ENCODE peak calls at places on chromosomes 12 and 14, in seven cellular contexts. M is EL, T is ELR, X is activated T-cell treated with anti-CD3 and anti-CD28 coated beads for 48 hours, Z is NCI-H2081, G is endothelial cell, U is mesothelial cell of epicardium. L is an unnamed sample.

GRCh38 chr14:69280746-69281291 is 20.9 kb downstream of the GALNT16 start:
- DNase-seq in Z (no peak), M (no peak), X (no peak), G (no peak), T (no peak), U (no peak), L (no peak)

GRCh38 chr12:72286526-72286925 is 14.4 kb downstream of the TRHDE start:
- DNase-seq in G (no peak), U (no peak), T (no peak), Z (no peak), M (peak; percentile 29), X (no peak), L (peak; percentile 55)

GRCh38 chr12:102249073-102249854 is 51.6 kb upstream of the PMCH start:
- DNase-seq in X (no peak), M (no peak), Z (no peak), U (no peak), G (no peak), T (peak; percentile 18), L (no peak)

GRCh38 chr12:118680361-118680963 is 300.9 kb upstream of the SRRM4 start:
- DNase-seq in T (no peak), X (no peak), G (peak; percentile 4), M (peak; percentile 3), U (no peak), Z (no peak), L (no peak)

GRCh38 chr12:6052940-6053329 is 71.5 kb downstream of the VWF start:
- DNase-seq in G (no peak), U (no peak), X (no peak), M (peak; percentile 79), Z (no peak), T (peak; percentile 82), L (peak; percentile 71)

GRCh38 chr12:128069359-128069997 is 197.5 kb upstream of the TMEM132C start:
- DNase-seq in T (peak; percentile 66), U (peak; percentile 56), M (peak; percentile 67), G (peak; percentile 4), X (peak; percentile 8), Z (peak; percentile 56), L (peak; percentile 64)

GRCh38 chr12:125029756-125030358 is 35.4 kb upstream of the AACS start:
- DNase-seq in U (no peak), T (peak; percentile 28), Z (peak; percentile 12), X (no peak), M (peak; percentile 17), G (no peak), L (peak; percentile 26)

GRCh38 chr12:96078281-96078761 is 42.9 kb upstream of the LTA4H start:
- DNase-seq in T (no peak), X (no peak), Z (no peak), U (no peak), G (no peak), M (no peak), L (no peak)

GRCh38 chr14:21326972-21327371 is 47.1 kb downstream of the RPGRIP1 start:
- DNase-seq in T (no peak), X (no peak), Z (no peak), M (no peak), G (no peak), U (no peak), L (no peak)

GRCh38 chr12:111193067-111193466 is 175.8 kb downstream of the PHETA1 start:
- DNase-seq in U (no peak), T (no peak), G (no peak), Z (no peak), X (no peak), M (no peak), L (no peak)

GRCh38 chr14:24605435-24606190 is 3.9 kb downstream of the GZMH start:
- DNase-seq in Z (peak; percentile 13), X (peak; percentile 65), M (peak; percentile 33), T (peak; percentile 28), U (no peak), G (peak; percentile 53), L (peak; percentile 14)

GRCh38 chr14:75258079-75258802 is 20.4 kb upstream of the FOS start:
- DNase-seq in Z (no peak), T (no peak), X (no peak), G (no peak), M (no peak), U (no peak), L (peak; percentile 38)

GRCh38 chr14:100651999-100652508 is 64.8 kb upstream of the BEGAIN start:
- DNase-seq in T (no peak), G (no peak), Z (no peak), M (no peak), U (no peak), X (no peak), L (peak; percentile 37)

GRCh38 chr12:100920493-100920892 is 125.9 kb downstream of the ANO4 start:
- DNase-seq in T (no peak), M (no peak), G (no peak), X (no peak), U (no peak), Z (no peak), L (no peak)

GRCh38 chr12:132342322-132342721 is 12.9 kb upstream of the GALNT9 start:
- DNase-seq in M (no peak), U (no peak), Z (no peak), T (no peak), X (no peak), G (peak; percentile 57), L (no peak)

GRCh38 chr14:96754162-96754844 is 42.9 kb upstream of the VRK1 start:
- DNase-seq in X (no peak), M (peak; percentile 35), Z (no peak), T (peak; percentile 63), G (no peak), U (no peak), L (peak; percentile 8)

GRCh38 chr12:12510141-12510540 is 52.5 kb downstream of the DUSP16 start:
- DNase-seq in T (peak; percentile 94), Z (no peak), U (no peak), G (no peak), M (peak; percentile 79), X (no peak), L (peak; percentile 84)

GRCh38 chr12:89980236-89980635 is 271.6 kb upstream of the ATP2B1 start:
- DNase-seq in X (no peak), T (peak; percentile 56), U (no peak), M (peak; percentile 77), G (no peak), Z (no peak), L (peak; percentile 90)

GRCh38 chr14:100777366-100778077 is 48.4 kb upstream of the MEG3 start:
- DNase-seq in T (no peak), M (no peak), G (no peak), Z (no peak), X (no peak), U (no peak), L (no peak)

GRCh38 chr12:60489071-60489470 is 893.2 kb downstream of the SLC16A7 start:
- DNase-seq in X (no peak), T (peak; percentile 25), M (peak; percentile 13), U (no peak), G (no peak), Z (no peak), L (peak; percentile 24)

GRCh38 chr12:122028601-122029560 is 7.2 kb downstream of the BCL7A start:
- DNase-seq in U (no peak), T (no peak), X (peak; percentile 56), Z (peak; percentile 88), M (no peak), G (no peak), L (no peak)

GRCh38 chr14:99755629-99756603 is 37.3 kb upstream of the EML1 start:
- DNase-seq in G (no peak), U (no peak), M (peak; percentile 96), T (peak; percentile 98), X (no peak), Z (no peak), L (peak; percentile 95)

GRCh38 chr12:38123566-38124246 is 192.9 kb upstream of the ALG10B start:
- DNase-seq in M (no peak), X (no peak), Z (no peak), U (no peak), G (no peak), T (no peak), L (no peak)

GRCh38 chr12:111246477-111247011 is 122.4 kb downstream of the PHETA1 start:
- DNase-seq in T (no peak), G (no peak), Z (no peak), U (no peak), X (no peak), M (no peak), L (no peak)

GRCh38 chr14:38257500-38257899 is 1.6 kb upstream of the CLEC14A start:
- DNase-seq in Z (no peak), G (no peak), T (peak; percentile 73), X (no peak), U (no peak), M (peak; percentile 18), L (peak; percentile 10)

GRCh38 chr14:74647834-74648361 is 35.9 kb upstream of the LTBP2 start:
- DNase-seq in Z (peak; percentile 47), T (no peak), M (peak; percentile 17), X (no peak), U (no peak), G (no peak), L (peak; percentile 36)

GRCh38 chr12:68352067-68352466 is 19.9 kb upstream of the MDM1 start:
- DNase-seq in T (peak; percentile 74), U (no peak), G (no peak), M (peak; percentile 70), X (no peak), Z (no peak), L (peak; percentile 61)

GRCh38 chr14:61491224-61491623 is 169.8 kb downstream of the PRKCH start:
- DNase-seq in X (no peak), G (no peak), T (no peak), Z (no peak), U (no peak), M (no peak), L (no peak)

GRCh38 chr14:50383618-50384225 is 13.0 kb downstream of the CDKL1 start:
- DNase-seq in M (no peak), G (no peak), T (no peak), X (no peak), Z (no peak), U (no peak), L (no peak)

GRCh38 chr12:112523856-112524255 is 105.1 kb downstream of the PTPN11 start:
- DNase-seq in Z (no peak), G (no peak), U (no peak), M (no peak), X (no peak), T (no peak), L (no peak)

GRCh38 chr12:121866331-121866730 is 7.7 kb upstream of the HPD start:
- DNase-seq in M (no peak), U (no peak), T (no peak), X (no peak), Z (no peak), G (no peak), L (peak; percentile 32)

GRCh38 chr12:24069532-24070395 is 120.3 kb upstream of the SOX5 start:
- DNase-seq in X (no peak), Z (peak; percentile 89), M (no peak), U (peak; percentile 38), G (no peak), T (no peak), L (no peak)

GRCh38 chr14:69154779-69155178 is 1.9 kb upstream of the DCAF5 start:
- DNase-seq in X (no peak), M (no peak), Z (peak; percentile 13), G (no peak), U (no peak), T (peak; percentile 37), L (no peak)

GRCh38 chr14:24051789-24052655 is at the start of gene CARMIL3:
- DNase-seq in T (peak; percentile 52), U (peak; percentile 78), M (peak; percentile 55), X (peak; percentile 55), Z (peak; percentile 78), G (peak; percentile 53), L (peak; percentile 57)